ENCODE peak calls at places on chromosomes 7 and 10, in eight cellular contexts. One of them, this sample, is unnamed.

GRCh38 chr7:80334185-80334584 is 177.7 kb downstream of the GNAT3 start:
- DNase-seq in AG04450: no peak
- DNase-seq in colonic mucosa: peak; percentile 21
- DNase-seq in CD8-positive, alpha-beta T cell: no peak
- DNase-seq in upper lobe of right lung: no peak
- DNase-seq in heart left ventricle: no peak
- DNase-seq in lung: no peak
- DNase-seq in effector memory CD4-positive, alpha-beta T cell: no peak
- DNase-seq in this sample: no peak

GRCh38 chr10:42646692-42647640 is 8.6 kb upstream of the ZNF33B start:
- DNase-seq in AG04450: no peak
- DNase-seq in colonic mucosa: peak; percentile 53
- DNase-seq in CD8-positive, alpha-beta T cell: no peak
- DNase-seq in upper lobe of right lung: no peak
- DNase-seq in heart left ventricle: no peak
- DNase-seq in lung: no peak
- DNase-seq in effector memory CD4-positive, alpha-beta T cell: no peak
- DNase-seq in this sample: no peak

GRCh38 chr7:95317966-95318365 is 6.4 kb downstream of the PON1 start:
- DNase-seq in AG04450: no peak
- DNase-seq in colonic mucosa: no peak
- DNase-seq in CD8-positive, alpha-beta T cell: no peak
- DNase-seq in upper lobe of right lung: no peak
- DNase-seq in heart left ventricle: no peak
- DNase-seq in lung: no peak
- DNase-seq in effector memory CD4-positive, alpha-beta T cell: no peak
- DNase-seq in this sample: no peak

GRCh38 chr10:42976353-42977031 is 100.4 kb upstream of the RET start:
- DNase-seq in AG04450: no peak
- DNase-seq in colonic mucosa: no peak
- DNase-seq in CD8-positive, alpha-beta T cell: peak; percentile 32
- DNase-seq in upper lobe of right lung: no peak
- DNase-seq in heart left ventricle: peak; percentile 14
- DNase-seq in lung: no peak
- DNase-seq in effector memory CD4-positive, alpha-beta T cell: no peak
- DNase-seq in this sample: no peak

GRCh38 chr7:23272275-23272674 is 25.7 kb downstream of the GPNMB start:
- DNase-seq in AG04450: no peak
- DNase-seq in colonic mucosa: no peak
- DNase-seq in CD8-positive, alpha-beta T cell: no peak
- DNase-seq in upper lobe of right lung: no peak
- DNase-seq in heart left ventricle: no peak
- DNase-seq in lung: no peak
- DNase-seq in effector memory CD4-positive, alpha-beta T cell: no peak
- DNase-seq in this sample: no peak

GRCh38 chr7:77797734-77798393 is 370 bp downstream of the TMEM60 start:
- DNase-seq in AG04450: no peak
- DNase-seq in colonic mucosa: no peak
- DNase-seq in CD8-positive, alpha-beta T cell: no peak
- DNase-seq in upper lobe of right lung: peak; percentile 73
- DNase-seq in heart left ventricle: peak; percentile 64
- DNase-seq in lung: no peak
- DNase-seq in effector memory CD4-positive, alpha-beta T cell: no peak
- DNase-seq in this sample: peak; percentile 13

GRCh38 chr7:94481246-94481645 is 28.4 kb upstream of the CASD1 start:
- DNase-seq in AG04450: no peak
- DNase-seq in colonic mucosa: no peak
- DNase-seq in CD8-positive, alpha-beta T cell: no peak
- DNase-seq in upper lobe of right lung: no peak
- DNase-seq in heart left ventricle: no peak
- DNase-seq in lung: no peak
- DNase-seq in effector memory CD4-positive, alpha-beta T cell: no peak
- DNase-seq in this sample: no peak

GRCh38 chr7:151645311-151645710 is 125.6 kb upstream of the RHEB start:
- DNase-seq in AG04450: no peak
- DNase-seq in colonic mucosa: no peak
- DNase-seq in CD8-positive, alpha-beta T cell: no peak
- DNase-seq in upper lobe of right lung: no peak
- DNase-seq in heart left ventricle: no peak
- DNase-seq in lung: no peak
- DNase-seq in effector memory CD4-positive, alpha-beta T cell: no peak
- DNase-seq in this sample: no peak

GRCh38 chr7:28708033-28708451 is 250.1 kb downstream of the TRIL start:
- DNase-seq in AG04450: no peak
- DNase-seq in colonic mucosa: no peak
- DNase-seq in CD8-positive, alpha-beta T cell: no peak
- DNase-seq in upper lobe of right lung: no peak
- DNase-seq in heart left ventricle: no peak
- DNase-seq in lung: no peak
- DNase-seq in effector memory CD4-positive, alpha-beta T cell: no peak
- DNase-seq in this sample: peak; percentile 40

GRCh38 chr10:12241810-12242529 is 46.0 kb downstream of the CDC123 start:
- DNase-seq in AG04450: no peak
- DNase-seq in colonic mucosa: no peak
- DNase-seq in CD8-positive, alpha-beta T cell: no peak
- DNase-seq in upper lobe of right lung: no peak
- DNase-seq in heart left ventricle: no peak
- DNase-seq in lung: no peak
- DNase-seq in effector memory CD4-positive, alpha-beta T cell: no peak
- DNase-seq in this sample: no peak

GRCh38 chr7:68994841-68995240 is 603.4 kb upstream of the AUTS2 start:
- DNase-seq in AG04450: no peak
- DNase-seq in colonic mucosa: no peak
- DNase-seq in CD8-positive, alpha-beta T cell: no peak
- DNase-seq in upper lobe of right lung: no peak
- DNase-seq in heart left ventricle: no peak
- DNase-seq in lung: no peak
- DNase-seq in effector memory CD4-positive, alpha-beta T cell: no peak
- DNase-seq in this sample: no peak

GRCh38 chr10:103193820-103194529 is 903 bp upstream of the NT5C2 start:
- DNase-seq in AG04450: no peak
- DNase-seq in colonic mucosa: no peak
- DNase-seq in CD8-positive, alpha-beta T cell: no peak
- DNase-seq in upper lobe of right lung: no peak
- DNase-seq in heart left ventricle: no peak
- DNase-seq in lung: no peak
- DNase-seq in effector memory CD4-positive, alpha-beta T cell: no peak
- DNase-seq in this sample: no peak

GRCh38 chr10:49311562-49312236 is 12.7 kb downstream of the C10orf71 start:
- DNase-seq in AG04450: no peak
- DNase-seq in colonic mucosa: no peak
- DNase-seq in CD8-positive, alpha-beta T cell: no peak
- DNase-seq in upper lobe of right lung: peak; percentile 48
- DNase-seq in heart left ventricle: no peak
- DNase-seq in lung: no peak
- DNase-seq in effector memory CD4-positive, alpha-beta T cell: no peak
- DNase-seq in this sample: no peak

GRCh38 chr10:114613237-114613979 is 44.7 kb downstream of the ABLIM1 start:
- DNase-seq in AG04450: no peak
- DNase-seq in colonic mucosa: peak; percentile 79
- DNase-seq in CD8-positive, alpha-beta T cell: no peak
- DNase-seq in upper lobe of right lung: no peak
- DNase-seq in heart left ventricle: no peak
- DNase-seq in lung: peak; percentile 39
- DNase-seq in effector memory CD4-positive, alpha-beta T cell: no peak
- DNase-seq in this sample: no peak

GRCh38 chr7:114715907-114716306 is 206.0 kb upstream of the MDFIC start:
- DNase-seq in AG04450: no peak
- DNase-seq in colonic mucosa: no peak
- DNase-seq in CD8-positive, alpha-beta T cell: no peak
- DNase-seq in upper lobe of right lung: no peak
- DNase-seq in heart left ventricle: no peak
- DNase-seq in lung: no peak
- DNase-seq in effector memory CD4-positive, alpha-beta T cell: no peak
- DNase-seq in this sample: no peak

GRCh38 chr7:46126901-46127300 is 205.8 kb upstream of the IGFBP3 start:
- DNase-seq in AG04450: no peak
- DNase-seq in colonic mucosa: no peak
- DNase-seq in CD8-positive, alpha-beta T cell: no peak
- DNase-seq in upper lobe of right lung: no peak
- DNase-seq in heart left ventricle: no peak
- DNase-seq in lung: no peak
- DNase-seq in effector memory CD4-positive, alpha-beta T cell: no peak
- DNase-seq in this sample: no peak

GRCh38 chr7:23135765-23136164 is 30.2 kb downstream of the KLHL7 start:
- DNase-seq in AG04450: no peak
- DNase-seq in colonic mucosa: no peak
- DNase-seq in CD8-positive, alpha-beta T cell: no peak
- DNase-seq in upper lobe of right lung: no peak
- DNase-seq in heart left ventricle: no peak
- DNase-seq in lung: no peak
- DNase-seq in effector memory CD4-positive, alpha-beta T cell: no peak
- DNase-seq in this sample: no peak

GRCh38 chr10:7233259-7233991 is 177.4 kb downstream of the SFMBT2 start:
- DNase-seq in AG04450: no peak
- DNase-seq in colonic mucosa: no peak
- DNase-seq in CD8-positive, alpha-beta T cell: no peak
- DNase-seq in upper lobe of right lung: peak; percentile 68
- DNase-seq in heart left ventricle: no peak
- DNase-seq in lung: peak; percentile 38
- DNase-seq in effector memory CD4-positive, alpha-beta T cell: no peak
- DNase-seq in this sample: no peak

DNA sequence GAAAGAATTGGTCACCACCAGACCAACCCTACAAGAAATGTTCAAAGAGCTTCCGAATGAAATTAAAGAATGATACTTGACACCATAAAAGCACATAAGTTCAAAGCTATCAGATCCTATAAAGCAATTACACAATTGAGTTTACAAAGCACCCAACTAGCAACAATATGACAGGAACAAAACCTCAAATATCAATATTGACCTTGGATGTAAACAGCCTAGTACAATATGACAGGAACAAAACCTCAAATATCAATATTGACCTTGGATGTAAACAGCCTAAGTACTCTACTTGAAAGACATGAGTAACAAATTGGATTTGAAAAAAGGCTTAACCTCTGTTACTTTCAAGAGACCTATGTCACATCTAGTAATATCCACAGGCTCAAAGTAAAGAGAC is 1201.4 kb downstream of the XPNPEP1 start:
- DNase-seq in AG04450: no peak
- DNase-seq in colonic mucosa: no peak
- DNase-seq in CD8-positive, alpha-beta T cell: no peak
- DNase-seq in upper lobe of right lung: no peak
- DNase-seq in heart left ventricle: no peak
- DNase-seq in lung: no peak
- DNase-seq in effector memory CD4-positive, alpha-beta T cell: no peak
- DNase-seq in this sample: no peak
- H3K9me3 ChIP-seq in AG04450: no peaks in the 10 kb centered on the region
- H3K9me3 ChIP-seq in colonic mucosa: no peaks in the 10 kb centered on the region
- H3K9me3 ChIP-seq in CD8-positive, alpha-beta T cell: no peaks in the 10 kb centered on the region
- H3K9me3 ChIP-seq in upper lobe of right lung: no peaks in the 10 kb centered on the region
- H3K9me3 ChIP-seq in heart left ventricle: no peaks in the 10 kb centered on the region
- H3K9me3 ChIP-seq in lung: peaks cover 4% of the 10 kb centered on the region
- H3K9me3 ChIP-seq in effector memory CD4-positive, alpha-beta T cell: peaks cover 5% of the 10 kb centered on the region
- H3K9me3 ChIP-seq in this sample: no peaks in the 10 kb centered on the region

GRCh38 chr10:21889477-21890275 is 113.9 kb downstream of the DNAJC1 start:
- DNase-seq in AG04450: no peak
- DNase-seq in colonic mucosa: no peak
- DNase-seq in CD8-positive, alpha-beta T cell: no peak
- DNase-seq in upper lobe of right lung: no peak
- DNase-seq in heart left ventricle: no peak
- DNase-seq in lung: no peak
- DNase-seq in effector memory CD4-positive, alpha-beta T cell: no peak
- DNase-seq in this sample: no peak
- H3K9me3 ChIP-seq in AG04450: peaks cover 4% of the 10 kb centered on the region
- H3K9me3 ChIP-seq in colonic mucosa: no peaks in the 10 kb centered on the region
- H3K9me3 ChIP-seq in CD8-positive, alpha-beta T cell: no peaks in the 10 kb centered on the region
- H3K9me3 ChIP-seq in upper lobe of right lung: peaks cover 14% of the 10 kb centered on the region
- H3K9me3 ChIP-seq in heart left ventricle: peaks cover 33% of the 10 kb centered on the region
- H3K9me3 ChIP-seq in lung: peaks cover 7% of the 10 kb centered on the region
- H3K9me3 ChIP-seq in effector memory CD4-positive, alpha-beta T cell: peaks cover 8% of the 10 kb centered on the region
- H3K9me3 ChIP-seq in this sample: no peaks in the 10 kb centered on the region

GRCh38 chr7:138500892-138501291 is 40.8 kb downstream of the TRIM24 start:
- DNase-seq in AG04450: no peak
- DNase-seq in colonic mucosa: no peak
- DNase-seq in CD8-positive, alpha-beta T cell: no peak
- DNase-seq in upper lobe of right lung: no peak
- DNase-seq in heart left ventricle: no peak
- DNase-seq in lung: no peak
- DNase-seq in effector memory CD4-positive, alpha-beta T cell: no peak
- DNase-seq in this sample: no peak
- H3K9me3 ChIP-seq in AG04450: peaks cover 3% of the 10 kb centered on the region
- H3K9me3 ChIP-seq in colonic mucosa: no peaks in the 10 kb centered on the region
- H3K9me3 ChIP-seq in CD8-positive, alpha-beta T cell: no peaks in the 10 kb centered on the region
- H3K9me3 ChIP-seq in upper lobe of right lung: no peaks in the 10 kb centered on the region
- H3K9me3 ChIP-seq in heart left ventricle: no peaks in the 10 kb centered on the region
- H3K9me3 ChIP-seq in lung: no peaks in the 10 kb centered on the region
- H3K9me3 ChIP-seq in effector memory CD4-positive, alpha-beta T cell: no peaks in the 10 kb centered on the region
- H3K9me3 ChIP-seq in this sample: no peaks in the 10 kb centered on the region

GRCh38 chr7:16395121-16395520 is 26.2 kb downstream of the CRPPA start:
- DNase-seq in AG04450: no peak
- DNase-seq in colonic mucosa: no peak
- DNase-seq in CD8-positive, alpha-beta T cell: no peak
- DNase-seq in upper lobe of right lung: no peak
- DNase-seq in heart left ventricle: no peak
- DNase-seq in lung: no peak
- DNase-seq in effector memory CD4-positive, alpha-beta T cell: no peak
- DNase-seq in this sample: no peak

GRCh38 chr7:16399265-16399801 is 22.0 kb downstream of the CRPPA start:
- DNase-seq in AG04450: no peak
- DNase-seq in colonic mucosa: no peak
- DNase-seq in CD8-positive, alpha-beta T cell: no peak
- DNase-seq in upper lobe of right lung: no peak
- DNase-seq in heart left ventricle: no peak
- DNase-seq in lung: no peak
- DNase-seq in effector memory CD4-positive, alpha-beta T cell: no peak
- DNase-seq in this sample: no peak

GRCh38 chr7:16397497-16398210 is 23.7 kb downstream of the CRPPA start:
- DNase-seq in AG04450: no peak
- DNase-seq in colonic mucosa: no peak
- DNase-seq in CD8-positive, alpha-beta T cell: no peak
- DNase-seq in upper lobe of right lung: no peak
- DNase-seq in heart left ventricle: no peak
- DNase-seq in lung: no peak
- DNase-seq in effector memory CD4-positive, alpha-beta T cell: no peak
- DNase-seq in this sample: no peak

GRCh38 chr7:16398211-16399017 is 22.9 kb downstream of the CRPPA start:
- DNase-seq in AG04450: no peak
- DNase-seq in colonic mucosa: no peak
- DNase-seq in CD8-positive, alpha-beta T cell: no peak
- DNase-seq in upper lobe of right lung: no peak
- DNase-seq in heart left ventricle: no peak
- DNase-seq in lung: no peak
- DNase-seq in effector memory CD4-positive, alpha-beta T cell: no peak
- DNase-seq in this sample: no peak

DNA sequence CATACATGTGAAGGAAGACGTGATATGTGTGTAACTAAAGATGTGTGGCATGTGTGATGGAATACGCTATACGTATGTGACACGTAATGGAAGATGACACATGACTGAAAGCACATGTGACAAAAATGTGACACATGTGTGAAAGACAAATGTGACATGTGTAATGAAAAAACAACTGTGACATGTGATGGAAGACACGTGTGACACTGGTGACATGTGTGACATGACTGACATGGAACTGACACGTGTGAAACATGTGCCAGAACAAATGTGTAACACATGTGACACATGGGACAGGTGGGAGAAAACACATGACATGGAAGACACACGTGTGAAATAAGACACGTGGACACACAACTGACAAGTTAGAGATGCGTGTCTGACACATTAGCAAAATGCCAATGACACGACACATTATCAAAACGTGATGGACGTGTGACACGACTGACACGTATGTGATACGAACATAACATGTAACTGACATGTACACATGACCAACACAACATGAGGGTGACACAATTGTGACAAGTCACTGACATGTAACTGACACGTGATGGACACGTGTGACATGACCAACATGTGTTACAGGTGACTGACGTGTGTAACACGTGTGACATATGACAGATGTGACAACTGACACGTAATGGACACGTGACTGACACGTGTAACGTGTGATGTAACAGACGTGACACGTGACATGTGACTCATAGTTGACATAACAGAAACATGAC is 24.4 kb downstream of the CRPPA start:
- DNase-seq in AG04450: no peak
- DNase-seq in colonic mucosa: no peak
- DNase-seq in CD8-positive, alpha-beta T cell: no peak
- DNase-seq in upper lobe of right lung: no peak
- DNase-seq in heart left ventricle: no peak
- DNase-seq in lung: no peak
- DNase-seq in effector memory CD4-positive, alpha-beta T cell: no peak
- DNase-seq in this sample: no peak
- H3K9me3 ChIP-seq in AG04450: peaks cover 10% of the 10 kb centered on the region
- H3K9me3 ChIP-seq in colonic mucosa: no peaks in the 10 kb centered on the region
- H3K9me3 ChIP-seq in CD8-positive, alpha-beta T cell: peaks cover 5% of the 10 kb centered on the region
- H3K9me3 ChIP-seq in upper lobe of right lung: no peaks in the 10 kb centered on the region
- H3K9me3 ChIP-seq in heart left ventricle: no peaks in the 10 kb centered on the region
- H3K9me3 ChIP-seq in lung: no peaks in the 10 kb centered on the region
- H3K9me3 ChIP-seq in effector memory CD4-positive, alpha-beta T cell: peaks cover 5% of the 10 kb centered on the region
- H3K9me3 ChIP-seq in this sample: peaks cover 17% of the 10 kb centered on the region